ENCODE peak calls at places on chromosomes 2 and 18, in nine cellular contexts. F, K, Z, Q, G, D, M, V and N are unnamed samples.

GRCh38 chr2:120298173-120298835 is 45.7 kb downstream of the RALB start:
- DNase-seq in Q (peak), M (no peak), K (no peak), D (no peak), Z (no peak), V (no peak), F (no peak), G (no peak), N (no peak)

GRCh38 chr18:55880617-55881016 is 292.6 kb upstream of the TCF4 start:
- DNase-seq in D (no peak), K (no peak), M (no peak), Z (no peak), F (no peak), G (no peak), V (no peak), Q (no peak), N (no peak)

GRCh38 chr2:56015631-56016251 is 92.2 kb upstream of the EFEMP1 start:
- DNase-seq in D (no peak), V (no peak), Z (no peak), G (no peak), K (no peak), F (no peak), M (no peak), Q (no peak), N (peak)

GRCh38 chr2:126359494-126359893 is 296.5 kb upstream of the GYPC start:
- DNase-seq in K (peak), M (no peak), F (no peak), G (no peak), Q (peak), D (no peak), Z (no peak), V (no peak), N (no peak)

GRCh38 chr18:64993695-64994094 is 757.1 kb upstream of the CDH7 start:
- DNase-seq in Q (no peak), D (no peak), F (no peak), M (no peak), K (no peak), G (no peak), Z (no peak), V (peak), N (no peak)

GRCh38 chr18:45715212-45715780 is 8.7 kb upstream of the SLC14A1 start:
- DNase-seq in M (no peak), Q (no peak), K (peak), D (no peak), V (no peak), Z (no peak), F (no peak), G (no peak), N (no peak)

GRCh38 chr2:54871457-54872103 is 148.1 kb downstream of the EML6 start:
- DNase-seq in Q (peak), K (peak), D (no peak), G (no peak), Z (peak), M (no peak), V (no peak), F (no peak), N (no peak)

GRCh38 chr2:241066893-241067341 is 35.2 kb downstream of the MTERF4 start:
- DNase-seq in F (no peak), V (no peak), M (no peak), D (peak), K (peak), Q (no peak), Z (no peak), G (no peak), N (no peak)

GRCh38 chr2:46461716-46462171 is 17.6 kb upstream of the TMEM247 start:
- DNase-seq in D (no peak), Z (no peak), V (peak), M (no peak), G (no peak), Q (no peak), K (no peak), F (no peak), N (no peak)

GRCh38 chr2:105747254-105747909 is 2.7 kb downstream of the NCK2 start:
- DNase-seq in F (no peak), G (no peak), Z (no peak), D (no peak), V (no peak), M (no peak), K (no peak), Q (peak), N (no peak)
- H3K4me3 ChIP-seq in F (no peak), G (peak), Z (no peak), D (peak), V (no peak), M (no peak), K (no peak), Q (no peak), N (no peak)

GRCh38 chr2:20192781-20193180 is 32.1 kb downstream of the SDC1 start:
- DNase-seq in Z (no peak), D (no peak), G (no peak), Q (no peak), V (no peak), M (no peak), K (no peak), F (no peak), N (peak)
- TF ChIP-seq CTCF in Z (no peak), D (no peak), G (no peak), Q (no peak), V (no peak), M (no peak), K (no peak), F (no peak), N (no peak)

GRCh38 chr2:142130111-142131015 is 453 bp downstream of the LRP1B start:
- DNase-seq in F (peak), Z (peak), V (peak), K (peak), M (peak), G (peak), D (peak), Q (peak), N (peak)
- H3K27ac ChIP-seq in F (no peak), Z (peak), V (no peak), K (no peak), M (no peak), G (no peak), D (peak), Q (no peak), N (no peak)

GRCh38 chr2:133856678-133857077 is 288.4 kb upstream of the NCKAP5 start:
- DNase-seq in G (no peak), V (no peak), F (no peak), D (no peak), Q (no peak), K (no peak), M (no peak), Z (no peak), N (no peak)
- H3K4me3 ChIP-seq in G (no peak), V (no peak), F (no peak), D (no peak), Q (no peak), K (no peak), M (no peak), Z (no peak), N (no peak)

DNA sequence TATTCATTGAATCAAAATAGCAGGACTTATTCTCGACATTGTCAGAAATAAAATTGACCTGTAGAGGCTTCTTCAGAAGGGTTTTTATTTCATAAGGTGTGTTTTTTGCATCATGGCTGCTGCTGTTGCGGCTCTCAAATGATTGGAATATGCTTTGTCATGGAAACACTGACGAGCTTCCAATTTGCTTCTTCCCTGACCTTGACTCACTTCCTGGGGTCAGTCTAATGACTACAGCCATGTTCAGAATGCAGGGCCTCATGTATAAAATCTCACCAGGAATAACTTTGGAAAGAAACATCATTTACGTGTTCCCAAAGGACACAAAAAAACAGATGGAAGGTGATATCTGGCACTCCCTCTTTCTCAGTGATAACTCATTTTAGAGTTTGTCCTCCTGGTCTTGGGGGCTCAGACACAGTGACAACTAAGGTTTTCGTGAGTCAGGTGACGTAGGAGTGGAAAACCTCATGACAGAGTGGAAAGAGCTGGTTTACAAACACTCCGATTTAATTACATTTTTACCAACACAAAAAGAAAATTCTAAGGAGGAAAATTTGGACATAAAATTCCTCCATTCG is 467.0 kb upstream of the RAB12 start:
- DNase-seq in G (no peak), V (peak), M (no peak), F (no peak), K (no peak), Q (peak), Z (no peak), D (no peak), N (no peak)
- TF ChIP-seq CTCF in G (no peak), V (no peak), M (no peak), F (no peak), K (no peak), Q (no peak), Z (no peak), D (no peak), N (no peak)

GRCh38 chr18:12276736-12277554 is 22.8 kb downstream of the CIDEA start:
- DNase-seq in M (no peak), F (peak), V (no peak), Z (no peak), Q (peak), G (no peak), K (no peak), D (no peak), N (no peak)

GRCh38 chr18:12279781-12280531 is 25.8 kb downstream of the CIDEA start:
- DNase-seq in D (no peak), K (no peak), G (no peak), Z (no peak), Q (no peak), M (no peak), V (no peak), F (no peak), N (no peak)

GRCh38 chr18:12274793-12275192 is 20.6 kb downstream of the CIDEA start:
- DNase-seq in Q (no peak), V (no peak), K (no peak), D (no peak), G (no peak), M (no peak), F (no peak), Z (no peak), N (no peak)

GRCh38 chr18:12278765-12279682 is 24.9 kb downstream of the CIDEA start:
- DNase-seq in V (peak), G (peak), Q (peak), Z (no peak), M (peak), K (no peak), D (peak), F (peak), N (no peak)

DNA sequence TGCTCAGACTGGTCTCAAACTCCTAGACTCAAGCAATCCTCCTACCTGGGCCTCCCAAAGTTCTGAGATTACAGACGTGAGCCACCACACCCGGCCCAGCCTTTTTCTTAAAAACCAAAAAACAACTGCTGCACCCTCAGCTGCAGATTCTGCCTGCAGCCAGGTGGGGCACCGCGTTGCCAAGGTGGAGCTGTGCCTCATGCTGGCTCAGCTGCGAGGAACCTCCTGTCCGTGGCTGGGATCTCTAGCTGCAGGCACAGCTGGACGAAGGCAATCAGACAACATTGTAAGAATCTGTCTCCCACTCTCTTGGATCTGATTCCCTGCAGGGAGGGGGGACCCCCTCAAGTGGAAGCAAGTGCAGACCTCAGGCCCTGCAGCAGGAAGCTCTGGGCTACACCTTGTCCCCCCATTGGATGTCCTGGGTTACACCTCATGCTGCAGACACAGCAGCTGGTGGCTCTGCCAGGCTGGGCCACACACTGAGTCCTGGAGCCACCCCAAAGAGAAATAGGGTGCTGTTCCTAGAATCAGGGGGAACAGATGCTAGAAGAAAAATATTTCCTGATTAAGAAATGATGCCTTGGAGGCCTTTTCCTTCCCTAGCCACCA is 24.1 kb downstream of the CIDEA start:
- DNase-seq in F (peak), D (no peak), G (no peak), K (no peak), Z (no peak), M (peak), Q (peak), V (no peak), N (peak)
- H3K27ac ChIP-seq in F (peak), D (peak), G (peak), K (no peak), Z (no peak), M (peak), Q (peak), V (no peak), N (no peak)

DNA sequence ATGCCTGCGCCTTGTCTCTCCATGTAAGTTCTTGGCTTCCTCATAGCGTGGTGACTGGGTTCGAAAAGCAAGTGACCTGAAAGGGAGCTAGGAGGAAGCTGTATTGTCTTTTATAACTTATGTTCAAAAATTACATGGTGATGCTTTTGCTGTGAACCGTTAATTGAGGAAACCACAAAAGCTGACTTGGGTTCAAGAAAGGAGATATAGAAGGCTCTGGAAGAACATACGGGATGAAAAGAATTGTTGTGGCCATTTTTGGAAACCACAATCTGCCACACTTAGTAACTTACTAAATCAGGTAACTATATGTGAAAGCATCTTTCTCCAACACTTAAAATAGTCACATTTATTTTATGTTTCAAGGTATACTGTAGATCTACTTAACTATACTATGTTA is 177.0 kb upstream of the RBMS1 start:
- DNase-seq in V (no peak), M (no peak), K (no peak), Q (no peak), G (no peak), D (no peak), Z (no peak), F (no peak), N (no peak)
- H3K4me3 ChIP-seq in V (no peak), M (no peak), K (no peak), Q (no peak), G (no peak), D (no peak), Z (no peak), F (no peak), N (no peak)

DNA sequence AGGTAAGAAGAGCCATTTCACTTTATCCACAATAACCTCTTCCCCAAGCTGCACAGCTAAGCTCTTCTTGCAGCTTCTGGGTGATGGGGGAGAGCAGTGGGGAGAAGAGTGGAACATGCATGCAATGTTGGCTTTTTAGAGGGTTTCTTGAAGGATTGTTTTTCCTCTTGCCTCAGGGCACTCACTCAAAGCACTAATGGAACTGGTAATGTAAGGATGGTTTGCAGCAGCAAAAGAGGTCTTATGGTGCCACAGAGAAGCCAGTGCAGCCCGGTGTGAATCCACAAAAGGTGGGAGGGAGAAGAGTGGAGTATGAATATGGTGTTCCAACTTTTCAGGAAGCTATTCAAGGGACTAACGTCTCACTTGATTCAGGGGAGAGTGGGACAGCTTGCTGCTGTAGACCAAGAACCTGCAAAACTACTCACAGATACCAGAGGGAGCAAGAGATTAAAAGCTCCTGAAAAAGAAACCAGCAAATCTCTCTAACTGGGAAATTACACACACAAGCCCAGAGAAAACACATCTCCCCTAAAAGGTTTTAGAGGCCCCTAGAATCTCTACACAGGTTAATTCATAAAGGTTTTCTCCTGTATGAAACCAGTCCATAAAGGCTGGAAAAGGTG is 116.4 kb downstream of the CHN1 start:
- DNase-seq in M (no peak), Q (peak), F (no peak), V (no peak), G (no peak), D (no peak), Z (no peak), K (no peak), N (no peak)
- TF ChIP-seq CTCF in M (no peak), Q (peak), F (no peak), V (no peak), G (no peak), D (no peak), Z (no peak), K (no peak), N (no peak)

DNA sequence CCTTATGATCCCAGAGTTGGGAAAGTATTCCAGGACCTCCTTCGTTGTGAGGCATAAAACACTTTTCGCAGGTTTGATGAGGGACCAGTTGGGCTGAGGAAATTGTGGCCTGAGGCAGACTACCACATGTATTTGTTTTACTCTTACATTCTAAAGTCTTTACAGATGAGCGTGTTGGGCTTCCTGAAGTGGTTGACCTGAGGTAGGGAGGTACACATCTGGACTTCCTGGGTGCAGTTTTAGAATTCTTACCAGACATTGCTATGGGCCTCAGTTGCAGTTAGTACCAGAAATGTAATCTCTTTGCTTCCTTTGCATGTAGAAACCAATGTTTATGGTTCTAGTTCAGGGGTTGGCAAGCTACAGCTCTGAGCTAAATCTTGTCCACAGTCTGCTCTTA is 48.7 kb downstream of the COA5 start:
- DNase-seq in V (no peak), Z (no peak), Q (peak), F (no peak), K (no peak), M (no peak), G (no peak), D (no peak), N (no peak)
- H3K27ac ChIP-seq in V (no peak), Z (no peak), Q (no peak), F (no peak), K (no peak), M (no peak), G (no peak), D (peak), N (no peak)

GRCh38 chr2:131048641-131049040 is 44.6 kb downstream of the FAM168B start:
- DNase-seq in V (no peak), Q (no peak), F (no peak), M (no peak), D (no peak), K (no peak), G (no peak), Z (no peak), N (no peak)
- H3K4me3 ChIP-seq in V (no peak), Q (no peak), F (no peak), M (no peak), D (no peak), K (no peak), G (no peak), Z (no peak), N (no peak)